ENCODE peak calls at places on chromosomes 16 and 17, in seven cellular contexts. T is tibial artery; A is thoracic aorta; Z is Peyer's patch; V is neuronal stem cell; W is suprapubic skin; M is CD8-positive, alpha-beta memory T cell. R is an unnamed sample.
A peak's percentile ranks its signal among the peaks of the same experiment; 100 is the strongest.

GRCh38 chr17:83050651-83051422 is 28.6 kb upstream of the METRNL start:
- DNase-seq in T (no peak), A (no peak), Z (peak; percentile 76), V (no peak), W (no peak), M (no peak), R (no peak)

GRCh38 chr17:76379275-76379641 is 5.2 kb upstream of the SPHK1 start:
- DNase-seq in T (no peak), A (no peak), Z (no peak), V (no peak), W (no peak), M (no peak), R (no peak)

GRCh38 chr17:75909812-75910274 is 5.2 kb upstream of the MRPL38 start:
- DNase-seq in T (no peak), A (no peak), Z (peak; percentile 48), V (no peak), W (no peak), M (no peak), R (no peak)

GRCh38 chr17:81294512-81295030 is 536 bp downstream of the SLC38A10 start:
- DNase-seq in T (no peak), A (no peak), Z (peak; percentile 69), V (no peak), W (no peak), M (peak; percentile 13), R (no peak)

GRCh38 chr17:79621151-79621940 is 10.5 kb upstream of the RBFOX3 start:
- DNase-seq in T (peak; percentile 19), A (no peak), Z (peak; percentile 24), V (no peak), W (peak; percentile 31), M (no peak), R (peak; percentile 4)

GRCh38 chr17:17258998-17259397 is 22.0 kb upstream of the FLCN start:
- DNase-seq in T (no peak), A (no peak), Z (no peak), V (no peak), W (no peak), M (no peak), R (no peak)

GRCh38 chr17:82961366-82962162 is 117.8 kb upstream of the METRNL start:
- DNase-seq in T (peak; percentile 61), A (no peak), Z (peak; percentile 19), V (no peak), W (peak; percentile 55), M (no peak), R (no peak)

GRCh38 chr17:82397449-82398335 is 20.5 kb upstream of the HEXD start:
- DNase-seq in T (no peak), A (no peak), Z (no peak), V (no peak), W (no peak), M (no peak), R (no peak)

GRCh38 chr17:77728022-77728671 is 230.4 kb upstream of the TNRC6C start:
- DNase-seq in T (no peak), A (no peak), Z (no peak), V (no peak), W (peak; percentile 33), M (no peak), R (no peak)

GRCh38 chr16:68296291-68296690 is 14.5 kb downstream of the SLC7A6OS start:
- DNase-seq in T (no peak), A (no peak), Z (no peak), V (no peak), W (no peak), M (no peak), R (no peak)

GRCh38 chr17:45376606-45377005 is 56.1 kb downstream of the ARHGAP27 start:
- DNase-seq in T (no peak), A (no peak), Z (peak; percentile 33), V (no peak), W (no peak), M (no peak), R (no peak)

GRCh38 chr16:2752035-2752849 is at the start of gene SRRM2:
- DNase-seq in T (peak; percentile 97), A (peak; percentile 77), Z (peak; percentile 96), V (peak; percentile 97), W (peak; percentile 97), M (peak; percentile 90), R (peak; percentile 94)

GRCh38 chr17:31842416-31843381 is 16.3 kb downstream of the COPRS start:
- DNase-seq in T (peak; percentile 89), A (no peak), Z (peak; percentile 72), V (peak; percentile 83), W (peak; percentile 72), M (peak; percentile 49), R (peak; percentile 46)

GRCh38 chr17:9472094-9472493 is 103.5 kb downstream of the STX8 start:
- DNase-seq in T (no peak), A (no peak), Z (no peak), V (no peak), W (no peak), M (no peak), R (no peak)

GRCh38 chr17:7354262-7354781 is 634 bp upstream of the TMEM95 start:
- DNase-seq in T (no peak), A (no peak), Z (no peak), V (no peak), W (peak; percentile 77), M (no peak), R (no peak)

GRCh38 chr16:85195271-85195647 is 83.0 kb upstream of the CIBAR2 start:
- DNase-seq in T (no peak), A (no peak), Z (no peak), V (no peak), W (no peak), M (no peak), R (no peak)
- H3K4me1 ChIP-seq in T (peaks cover 46% of the 10 kb centered on the region), A (peaks cover 24% of the 10 kb centered on the region), Z (no peaks in the 10 kb centered on the region), V (no peaks in the 10 kb centered on the region), W (peaks cover 44% of the 10 kb centered on the region), M (no peaks in the 10 kb centered on the region), R (peaks cover 31% of the 10 kb centered on the region)

GRCh38 chr16:51181495-51181795 is 30.4 kb upstream of the SALL1 start:
- DNase-seq in T (no peak), A (no peak), Z (no peak), V (no peak), W (no peak), M (no peak), R (no peak)

GRCh38 chr16:51175081-51175480 is 24.0 kb upstream of the SALL1 start:
- DNase-seq in T (no peak), A (no peak), Z (no peak), V (no peak), W (no peak), M (no peak), R (no peak)

GRCh38 chr16:51184702-51185433 is 33.8 kb upstream of the SALL1 start:
- DNase-seq in T (no peak), A (no peak), Z (no peak), V (no peak), W (no peak), M (no peak), R (no peak)

GRCh38 chr16:51180719-51181494 is 29.8 kb upstream of the SALL1 start:
- DNase-seq in T (no peak), A (no peak), Z (no peak), V (no peak), W (no peak), M (no peak), R (no peak)
- H3K4me1 ChIP-seq in T (no peaks in the 10 kb centered on the region), A (no peaks in the 10 kb centered on the region), Z (no peaks in the 10 kb centered on the region), V (peaks cover 19% of the 10 kb centered on the region), W (no peaks in the 10 kb centered on the region), M (no peaks in the 10 kb centered on the region), R (no peaks in the 10 kb centered on the region)

GRCh38 chr16:27429330-27429871 is 27.4 kb downstream of the IL21R start:
- DNase-seq in T (no peak), A (no peak), Z (no peak), V (no peak), W (peak; percentile 10), M (no peak), R (no peak)

GRCh38 chr16:27427538-27427937 is 25.6 kb downstream of the IL21R start:
- DNase-seq in T (no peak), A (no peak), Z (no peak), V (no peak), W (no peak), M (no peak), R (no peak)

GRCh38 chr16:27426423-27427408 is 24.7 kb downstream of the IL21R start:
- DNase-seq in T (peak; percentile 62), A (no peak), Z (no peak), V (no peak), W (peak; percentile 50), M (peak; percentile 53), R (no peak)

GRCh38 chr16:27429981-27430441 is 28.0 kb downstream of the IL21R start:
- DNase-seq in T (no peak), A (no peak), Z (no peak), V (no peak), W (peak; percentile 50), M (no peak), R (no peak)

GRCh38 chr16:27428035-27428785 is 26.2 kb downstream of the IL21R start:
- DNase-seq in T (no peak), A (no peak), Z (no peak), V (no peak), W (peak; percentile 8), M (no peak), R (no peak)
- H3K4me1 ChIP-seq in T (no peaks in the 10 kb centered on the region), A (no peaks in the 10 kb centered on the region), Z (no peaks in the 10 kb centered on the region), V (no peaks in the 10 kb centered on the region), W (no peaks in the 10 kb centered on the region), M (peaks cover 26% of the 10 kb centered on the region), R (no peaks in the 10 kb centered on the region)

GRCh38 chr16:14146445-14146844 is 75.3 kb downstream of the MRTFB start:
- DNase-seq in T (no peak), A (no peak), Z (no peak), V (no peak), W (no peak), M (no peak), R (no peak)
- H3K4me1 ChIP-seq in T (peaks cover 53% of the 10 kb centered on the region), A (peaks cover 19% of the 10 kb centered on the region), Z (no peaks in the 10 kb centered on the region), V (no peaks in the 10 kb centered on the region), W (peaks cover 3% of the 10 kb centered on the region), M (no peaks in the 10 kb centered on the region), R (peaks cover 27% of the 10 kb centered on the region)

GRCh38 chr17:65553646-65554567 is 7.5 kb downstream of the AXIN2 start:
- DNase-seq in T (no peak), A (no peak), Z (no peak), V (no peak), W (no peak), M (no peak), R (no peak)

GRCh38 chr17:65551641-65552040 is 9.8 kb downstream of the AXIN2 start:
- DNase-seq in T (no peak), A (no peak), Z (no peak), V (no peak), W (no peak), M (no peak), R (no peak)

GRCh38 chr17:65550758-65551157 is 10.7 kb downstream of the AXIN2 start:
- DNase-seq in T (no peak), A (no peak), Z (no peak), V (no peak), W (no peak), M (no peak), R (no peak)

GRCh38 chr17:65553009-65553645 is 8.3 kb downstream of the AXIN2 start:
- DNase-seq in T (no peak), A (no peak), Z (no peak), V (no peak), W (no peak), M (no peak), R (no peak)

DNA sequence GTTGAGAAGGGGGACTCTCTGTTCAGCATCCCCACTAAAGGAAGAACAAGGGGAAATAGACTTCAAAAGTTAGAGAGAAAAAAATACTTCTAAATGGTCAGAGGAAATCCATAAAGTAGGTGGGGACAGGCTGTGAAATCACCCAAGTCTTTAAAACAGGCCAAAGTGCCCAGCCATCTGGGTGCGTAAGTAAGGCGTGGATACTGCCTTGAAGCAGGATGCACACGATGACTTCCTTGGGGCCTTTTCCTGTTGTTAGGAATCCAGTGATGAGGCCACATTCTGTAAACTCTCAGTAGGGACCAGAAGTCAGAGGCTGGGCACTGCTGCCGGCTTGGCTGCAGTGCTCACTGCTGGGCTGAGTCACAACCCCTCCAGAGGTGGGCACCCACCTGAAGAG is 9.2 kb downstream of the AXIN2 start:
- DNase-seq in T (no peak), A (no peak), Z (no peak), V (no peak), W (no peak), M (no peak), R (no peak)
- H3K4me1 ChIP-seq in T (peaks cover 7% of the 10 kb centered on the region), A (peaks cover 37% of the 10 kb centered on the region), Z (peaks cover 4% of the 10 kb centered on the region), V (peaks cover 30% of the 10 kb centered on the region), W (peaks cover 35% of the 10 kb centered on the region), M (peaks cover 52% of the 10 kb centered on the region), R (peaks cover 36% of the 10 kb centered on the region)

R was measured in gastrocnemius medialis.